ENCODE peak calls at places on chromosome 10, in nine cellular contexts. V, W, Q, T, U, I, N, X and D are unnamed samples.

GRCh38 chr10:35912615-35913170 is 270.6 kb upstream of the FZD8 start:
- DNase-seq in I (no peak), T (no peak), W (no peak), U (no peak), Q (no peak), X (no peak), N (no peak), V (no peak), D (no peak)

GRCh38 chr10:101217450-101218281 is 11.6 kb downstream of the LBX1 start:
- DNase-seq in Q (no peak), T (no peak), W (no peak), V (peak), X (no peak), I (no peak), N (peak), U (no peak), D (no peak)

GRCh38 chr10:130553846-130554245 is 417.7 kb downstream of the GLRX3 start:
- DNase-seq in Q (no peak), N (peak), V (no peak), U (no peak), W (no peak), X (no peak), I (no peak), T (no peak), D (no peak)

GRCh38 chr10:24722676-24723385 is 856 bp downstream of the ARHGAP21 start:
- DNase-seq in Q (peak), W (peak), T (peak), V (no peak), X (peak), U (peak), I (peak), N (peak), D (peak)

GRCh38 chr10:86651021-86651471 is 3.3 kb upstream of the OPN4 start:
- DNase-seq in W (no peak), Q (no peak), X (no peak), T (peak), U (peak), I (no peak), N (no peak), V (no peak), D (peak)

GRCh38 chr10:97842658-97843295 is 6.9 kb upstream of the GOLGA7B start:
- DNase-seq in N (no peak), Q (no peak), U (no peak), X (no peak), I (no peak), V (no peak), T (no peak), W (no peak), D (no peak)

GRCh38 chr10:28915989-28916588 is 238.8 kb downstream of the BAMBI start:
- DNase-seq in U (no peak), X (no peak), I (no peak), Q (no peak), T (no peak), N (no peak), W (no peak), V (no peak), D (no peak)

GRCh38 chr10:46233101-46233500 is 53.7 kb upstream of the ANTXRL start:
- DNase-seq in X (no peak), V (no peak), N (no peak), U (no peak), Q (no peak), W (no peak), T (no peak), I (no peak), D (no peak)

GRCh38 chr10:129963831-129964501 is at the start of gene EBF3:
- DNase-seq in T (peak), V (peak), Q (peak), U (peak), I (no peak), N (peak), X (no peak), W (peak), D (peak)

GRCh38 chr10:98080474-98080873 is 50.1 kb upstream of the CRTAC1 start:
- DNase-seq in Q (no peak), X (no peak), N (no peak), V (no peak), W (no peak), U (no peak), I (no peak), T (no peak), D (no peak)

GRCh38 chr10:123014772-123015171 is 6.0 kb downstream of the ACADSB start:
- DNase-seq in V (no peak), N (no peak), X (no peak), T (no peak), I (no peak), Q (no peak), U (no peak), W (no peak), D (no peak)

GRCh38 chr10:124917168-124917938 is 24.6 kb upstream of the ZRANB1 start:
- DNase-seq in V (no peak), Q (peak), X (peak), I (peak), W (peak), U (peak), T (peak), N (peak), D (peak)

GRCh38 chr10:85565381-85565780 is 801.2 kb downstream of the GRID1 start:
- DNase-seq in I (no peak), X (no peak), T (no peak), V (no peak), W (no peak), N (no peak), Q (no peak), U (no peak), D (no peak)

GRCh38 chr10:103458720-103459119 is at the start of gene CALHM1:
- DNase-seq in T (no peak), V (no peak), X (no peak), I (peak), U (no peak), N (no peak), Q (no peak), W (no peak), D (no peak)

GRCh38 chr10:29389935-29390334 is 101.1 kb downstream of the LYZL1 start:
- DNase-seq in T (no peak), V (no peak), N (no peak), I (no peak), U (no peak), X (no peak), W (no peak), Q (no peak), D (no peak)

GRCh38 chr10:72038458-72039001 is 49.8 kb downstream of the SPOCK2 start:
- DNase-seq in T (no peak), N (no peak), W (no peak), Q (no peak), I (no peak), X (no peak), V (no peak), U (no peak), D (peak)

GRCh38 chr10:327889-328809 is 192.9 kb downstream of the ZMYND11 start:
- DNase-seq in X (no peak), I (no peak), V (no peak), T (no peak), W (no peak), Q (no peak), N (no peak), U (no peak), D (no peak)

GRCh38 chr10:118592675-118593330 is 2.6 kb downstream of the PRLHR start:
- DNase-seq in Q (no peak), X (no peak), I (no peak), W (no peak), U (no peak), N (no peak), V (no peak), T (no peak), D (no peak)

GRCh38 chr10:34092891-34093290 is 722.2 kb downstream of the PARD3 start:
- DNase-seq in U (no peak), X (no peak), N (no peak), I (no peak), T (no peak), W (no peak), Q (no peak), V (no peak), D (no peak)

GRCh38 chr10:59628456-59628855 is 81.2 kb downstream of the SLC16A9 start:
- DNase-seq in X (no peak), N (no peak), U (no peak), T (no peak), W (no peak), I (no peak), V (no peak), Q (no peak), D (no peak)

GRCh38 chr10:85784792-85785191 is 581.8 kb downstream of the GRID1 start:
- DNase-seq in U (no peak), V (no peak), Q (no peak), X (no peak), W (no peak), N (no peak), T (no peak), I (no peak), D (no peak)

GRCh38 chr10:68301790-68302502 is 29.9 kb upstream of the HNRNPH3 start:
- DNase-seq in T (no peak), U (no peak), V (peak), X (no peak), I (peak), N (peak), Q (peak), W (no peak), D (no peak)

GRCh38 chr10:490256-490655 is 199.2 kb downstream of the DIP2C start:
- DNase-seq in W (no peak), X (no peak), N (no peak), Q (no peak), I (no peak), T (peak), U (peak), V (no peak), D (no peak)

GRCh38 chr10:79057481-79058275 is 11.1 kb upstream of the ZMIZ1 start:
- DNase-seq in U (no peak), W (no peak), X (no peak), N (no peak), V (no peak), Q (no peak), I (no peak), T (peak), D (peak)